ENCODE peak calls at places on chromosomes 11 and 22, in seven cellular contexts. D, Z, V, X, B, C and R are unnamed samples.
A peak's percentile ranks its signal among the peaks of the same experiment; 100 is the strongest.

GRCh38 chr11:68445531-68446035 is 15.0 kb upstream of the PPP6R3 start:
- DNase-seq in Z (no peak), X (no peak), V (no peak), C (peak; percentile 35), B (no peak), D (no peak), R (no peak)

GRCh38 chr11:129382583-129382982 is 6.9 kb downstream of the BARX2 start:
- DNase-seq in D (no peak), V (no peak), X (no peak), Z (no peak), C (no peak), B (no peak), R (no peak)

GRCh38 chr11:94815705-94816344 is 47.7 kb downstream of the AMOTL1 start:
- DNase-seq in B (no peak), V (no peak), D (no peak), C (no peak), Z (no peak), X (peak; percentile 63), R (no peak)

GRCh38 chr22:38733329-38734202 is 22.2 kb downstream of the SUN2 start:
- DNase-seq in V (peak; percentile 53), X (no peak), B (no peak), C (peak; percentile 94), Z (peak; percentile 73), D (peak; percentile 23), R (no peak)

GRCh38 chr11:74948546-74948897 is 369 bp downstream of the XRRA1 start:
- DNase-seq in B (no peak), X (no peak), C (no peak), V (no peak), Z (no peak), D (peak; percentile 27), R (no peak)

GRCh38 chr11:6323291-6323905 is 3.1 kb upstream of the CAVIN3 start:
- DNase-seq in V (no peak), B (no peak), D (no peak), X (peak; percentile 50), Z (no peak), C (no peak), R (no peak)

GRCh38 chr11:135075740-135076139 is 663.7 kb upstream of the B3GAT1 start:
- DNase-seq in V (peak; percentile 12), D (peak; percentile 24), Z (no peak), X (peak; percentile 86), B (no peak), C (peak; percentile 69), R (no peak)

GRCh38 chr11:89205378-89205777 is 27.7 kb downstream of the TYR start:
- DNase-seq in C (no peak), D (no peak), Z (no peak), B (no peak), X (no peak), V (no peak), R (no peak)

GRCh38 chr11:47917643-47918369 is 62.6 kb upstream of the PTPRJ start:
- DNase-seq in B (peak; percentile 64), C (peak; percentile 75), D (peak; percentile 95), Z (peak; percentile 70), X (peak; percentile 62), V (peak; percentile 99), R (no peak)

GRCh38 chr11:46162700-46163099 is 41.4 kb upstream of the PHF21A start:
- DNase-seq in C (no peak), D (no peak), V (no peak), B (no peak), X (no peak), Z (no peak), R (no peak)

GRCh38 chr11:44928144-44928543 is 22.5 kb downstream of the TP53I11 start:
- DNase-seq in B (no peak), V (no peak), X (no peak), C (no peak), Z (no peak), D (no peak), R (no peak)
- TF ChIP-seq CTCF in B (no peak), V (no peak), X (peak; percentile 1), C (no peak), Z (no peak), D (no peak), R (no peak)

GRCh38 chr22:36149464-36149863 is 11.1 kb downstream of the APOL3 start:
- DNase-seq in Z (no peak), B (no peak), V (peak; percentile 24), X (no peak), D (peak; percentile 65), C (no peak), R (no peak)
- TF ChIP-seq CTCF in Z (no peak), B (no peak), V (no peak), X (no peak), D (no peak), C (no peak), R (no peak)

DNA sequence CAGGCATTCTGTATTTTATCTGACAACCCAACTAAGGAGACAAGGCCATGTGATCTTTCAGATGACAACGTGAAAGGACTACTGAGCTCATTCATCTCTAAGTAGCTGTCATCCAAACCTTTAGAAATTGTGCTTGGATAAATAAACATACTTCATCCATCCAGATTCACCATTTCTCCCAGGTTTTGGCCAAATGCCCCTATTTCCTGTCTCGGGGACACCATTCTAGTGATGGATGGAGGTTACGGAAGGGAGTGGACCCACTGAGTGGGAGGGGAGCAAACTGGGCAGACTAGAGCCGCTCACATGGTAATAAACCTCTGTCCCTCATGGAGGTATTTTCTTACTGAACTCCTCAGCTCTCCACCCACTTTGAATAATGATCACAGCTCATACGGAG is 114.5 kb downstream of the SLC1A2 start:
- DNase-seq in B (no peak), Z (no peak), V (peak; percentile 21), C (no peak), D (no peak), X (no peak), R (no peak)
- TF ChIP-seq CTCF in B (no peak), Z (no peak), V (no peak), C (no peak), D (no peak), X (no peak), R (no peak)

GRCh38 chr11:101456812-101457211 is 127.0 kb downstream of the TRPC6 start:
- DNase-seq in V (peak; percentile 64), Z (no peak), B (no peak), D (peak; percentile 45), X (no peak), C (no peak), R (no peak)
- TF ChIP-seq CTCF in V (no peak), Z (peak; percentile 16), B (peak; percentile 33), D (peak; percentile 57), X (peak; percentile 43), C (peak; percentile 26), R (peak; percentile 75)

DNA sequence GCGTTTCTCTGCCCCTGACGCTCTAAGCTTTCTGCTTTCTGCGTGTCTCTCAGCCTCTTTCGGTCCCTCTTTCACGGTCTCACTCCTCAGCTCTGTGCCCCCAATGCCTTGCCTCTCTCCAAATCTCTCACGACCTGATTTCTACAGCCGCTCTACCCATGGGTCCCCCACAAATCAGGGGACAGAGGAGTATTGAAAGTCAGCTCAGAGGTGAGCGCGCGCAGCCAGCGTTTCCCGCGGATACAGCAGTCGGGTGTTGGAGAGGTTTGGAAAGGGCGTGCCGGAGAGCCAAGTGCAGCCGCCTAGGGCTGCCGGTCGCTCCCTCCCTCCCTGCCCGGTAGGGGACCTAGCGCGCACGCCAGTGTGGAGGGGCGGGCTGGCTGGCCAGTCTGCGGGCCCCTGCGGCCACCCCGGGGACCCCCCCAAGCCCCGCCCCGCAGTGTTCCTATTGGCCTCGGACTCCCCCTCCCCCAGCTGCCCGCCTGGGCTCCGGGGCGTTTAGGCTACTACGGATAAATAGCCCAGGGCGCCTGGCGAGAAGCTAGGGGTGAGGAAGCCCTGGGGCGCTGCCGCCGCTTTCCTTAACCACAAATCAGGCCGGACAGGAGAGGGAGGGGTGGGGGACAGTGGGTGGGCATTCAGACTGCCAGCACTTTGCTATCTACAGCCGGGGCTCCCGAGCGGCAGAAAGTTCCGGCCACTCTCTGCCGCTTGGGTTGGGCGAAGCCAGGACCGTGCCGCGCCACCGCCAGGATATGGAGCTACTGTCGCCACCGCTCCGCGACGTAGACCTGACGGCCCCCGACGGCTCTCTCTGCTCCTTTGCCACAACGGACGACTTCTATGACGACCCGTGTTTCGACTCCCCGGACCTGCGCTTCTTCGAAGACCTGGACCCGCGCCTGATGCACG is at the start of gene MYOD1:
- DNase-seq in D (no peak), V (no peak), C (peak; percentile 92), B (no peak), Z (no peak), X (no peak), R (no peak)
- TF ChIP-seq CTCF in D (no peak), V (no peak), C (peak; percentile 12), B (no peak), Z (no peak), X (no peak), R (no peak)

GRCh38 chr22:50473855-50474671 is 772 bp downstream of the SBF1 start:
- DNase-seq in B (no peak), C (no peak), Z (peak; percentile 77), V (peak; percentile 55), X (no peak), D (peak; percentile 46), R (no peak)

GRCh38 chr22:50474711-50475651 is at the start of gene SBF1:
- DNase-seq in V (peak; percentile 86), D (peak; percentile 85), X (peak; percentile 91), Z (peak; percentile 97), B (peak; percentile 31), C (peak; percentile 97), R (peak; percentile 94)

GRCh38 chr22:50477923-50478322 is 3.1 kb upstream of the SBF1 start:
- DNase-seq in C (no peak), X (no peak), V (no peak), B (no peak), D (no peak), Z (no peak), R (no peak)

GRCh38 chr22:50476819-50477344 is 2.0 kb upstream of the SBF1 start:
- DNase-seq in Z (no peak), B (no peak), X (no peak), C (no peak), V (no peak), D (no peak), R (no peak)

DNA sequence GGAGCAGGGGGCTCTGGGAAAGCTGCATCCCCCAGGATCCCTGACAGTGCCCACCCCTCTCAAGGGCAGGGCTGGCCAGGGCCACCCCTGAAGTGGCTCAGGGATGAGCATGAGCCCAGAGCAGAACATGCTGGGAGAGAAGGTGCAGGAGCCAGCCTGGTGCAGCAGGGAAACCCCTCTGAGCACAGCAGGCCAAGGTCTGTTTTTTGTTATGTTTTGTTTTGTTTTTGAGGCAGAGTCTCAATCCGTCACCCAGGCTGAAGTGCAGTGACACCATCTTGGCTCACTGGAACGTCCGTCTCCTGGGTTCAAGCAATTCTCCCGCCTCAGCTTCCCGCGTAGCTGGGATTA is 792 bp upstream of the SBF1 start:
- DNase-seq in D (no peak), X (no peak), Z (no peak), B (no peak), V (no peak), C (no peak), R (no peak)
- TF ChIP-seq CTCF in D (no peak), X (no peak), Z (no peak), B (no peak), V (no peak), C (no peak), R (no peak)

DNA sequence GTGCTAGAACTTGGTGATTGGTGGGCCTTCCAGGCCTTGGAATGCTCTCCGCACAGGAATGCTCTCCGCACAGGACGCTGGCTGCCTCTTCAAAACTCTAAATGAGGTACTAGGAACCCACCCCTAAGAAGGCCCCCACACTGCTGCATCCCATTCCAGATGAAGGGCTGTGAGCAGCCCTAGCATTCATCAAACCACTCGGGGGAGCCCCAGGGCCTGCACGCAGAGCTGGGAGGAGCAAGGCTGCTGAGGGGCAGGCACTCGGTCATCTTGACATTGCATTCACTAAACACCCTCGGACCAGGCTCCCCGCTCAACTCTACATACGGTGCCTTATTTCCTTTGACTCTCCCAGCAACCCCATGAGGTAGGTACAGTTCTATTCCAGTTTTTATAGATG is 49.2 kb upstream of the EMID1 start:
- DNase-seq in B (no peak), V (no peak), D (peak; percentile 6), X (no peak), C (no peak), Z (peak; percentile 35), R (no peak)
- TF ChIP-seq CTCF in B (peak; percentile 31), V (peak; percentile 11), D (peak; percentile 29), X (peak; percentile 30), C (no peak), Z (no peak), R (no peak)